ENCODE peak calls at places on chromosome 22, in ten cellular contexts. Z, F, P, R, M, X, Y, L, T and U are unnamed samples.

GRCh38 chr22:19876941-19877625 is 22.4 kb upstream of the GNB1L start:
- DNase-seq in Z (no peak), F (no peak), P (no peak), R (no peak), M (no peak), X (no peak), Y (no peak), L (no peak), T (no peak), U (no peak)

GRCh38 chr22:46052801-46053562 is 76.0 kb upstream of the WNT7B start:
- DNase-seq in Z (no peak), F (no peak), P (no peak), R (no peak), M (peak), X (no peak), Y (peak), L (peak), T (no peak), U (peak)

GRCh38 chr22:44801476-44801875 is 49.1 kb downstream of the ARHGAP8 start:
- DNase-seq in Z (no peak), F (no peak), P (no peak), R (no peak), M (no peak), X (no peak), Y (no peak), L (no peak), T (no peak), U (no peak)

GRCh38 chr22:47161631-47162030 is 399.2 kb downstream of the TBC1D22A start:
- DNase-seq in Z (no peak), F (no peak), P (no peak), R (no peak), M (peak), X (no peak), Y (no peak), L (no peak), T (no peak), U (no peak)

GRCh38 chr22:45582236-45582954 is 79.7 kb downstream of the FBLN1 start:
- DNase-seq in Z (no peak), F (no peak), P (no peak), R (no peak), M (no peak), X (no peak), Y (no peak), L (no peak), T (no peak), U (no peak)

GRCh38 chr22:28034760-28035401 is 115.8 kb upstream of the PITPNB start:
- DNase-seq in Z (peak), F (peak), P (no peak), R (no peak), M (peak), X (no peak), Y (no peak), L (no peak), T (peak), U (peak)

GRCh38 chr22:37213218-37213855 is 1.1 kb upstream of the SSTR3 start:
- DNase-seq in Z (no peak), F (no peak), P (no peak), R (no peak), M (no peak), X (no peak), Y (no peak), L (no peak), T (no peak), U (no peak)

GRCh38 chr22:41557401-41558240 is 3.2 kb upstream of the CSDC2 start:
- DNase-seq in Z (peak), F (peak), P (peak), R (peak), M (peak), X (no peak), Y (peak), L (no peak), T (no peak), U (peak)

GRCh38 chr22:20463324-20464095 is 25.9 kb upstream of the SCARF2 start:
- DNase-seq in Z (no peak), F (peak), P (no peak), R (no peak), M (peak), X (no peak), Y (no peak), L (no peak), T (no peak), U (no peak)

GRCh38 chr22:41998361-41999261 is at the start of gene WBP2NL:
- DNase-seq in Z (peak), F (no peak), P (peak), R (no peak), M (no peak), X (peak), Y (peak), L (peak), T (no peak), U (peak)

GRCh38 chr22:19527861-19528417 is 3.7 kb upstream of the CLDN5 start:
- DNase-seq in Z (no peak), F (no peak), P (peak), R (no peak), M (peak), X (peak), Y (no peak), L (no peak), T (no peak), U (peak)

GRCh38 chr22:37267128-37267587 is 15.2 kb upstream of the CYTH4 start:
- DNase-seq in Z (no peak), F (no peak), P (peak), R (peak), M (no peak), X (peak), Y (peak), L (peak), T (peak), U (peak)

GRCh38 chr22:30038219-30038618 is 42.0 kb upstream of the HORMAD2 start:
- DNase-seq in Z (peak), F (no peak), P (peak), R (no peak), M (peak), X (no peak), Y (no peak), L (no peak), T (no peak), U (no peak)

GRCh38 chr22:23569716-23570115 is 10.4 kb downstream of the IGLL1 start:
- DNase-seq in Z (no peak), F (no peak), P (no peak), R (no peak), M (no peak), X (no peak), Y (no peak), L (no peak), T (no peak), U (no peak)

GRCh38 chr22:17098379-17098819 is 13.6 kb downstream of the IL17RA start:
- DNase-seq in Z (no peak), F (no peak), P (no peak), R (no peak), M (no peak), X (no peak), Y (no peak), L (no peak), T (no peak), U (peak)

GRCh38 chr22:48676266-48677167 is 1151.2 kb downstream of the BRD1 start:
- DNase-seq in Z (no peak), F (no peak), P (no peak), R (no peak), M (no peak), X (no peak), Y (no peak), L (no peak), T (no peak), U (no peak)

GRCh38 chr22:37843746-37844089 is 416 bp downstream of the ANKRD54 start:
- DNase-seq in Z (peak), F (no peak), P (peak), R (no peak), M (no peak), X (peak), Y (peak), L (peak), T (no peak), U (no peak)

GRCh38 chr22:40855960-40856512 is 403 bp downstream of the ST13 start:
- DNase-seq in Z (peak), F (no peak), P (peak), R (peak), M (peak), X (peak), Y (peak), L (peak), T (peak), U (no peak)

GRCh38 chr22:34850010-34850409 is 215.9 kb upstream of the ISX start:
- DNase-seq in Z (no peak), F (no peak), P (no peak), R (no peak), M (no peak), X (no peak), Y (no peak), L (no peak), T (no peak), U (peak)

GRCh38 chr22:37832022-37832857 is 9.1 kb downstream of the GALR3 start:
- DNase-seq in Z (no peak), F (no peak), P (no peak), R (no peak), M (no peak), X (no peak), Y (no peak), L (no peak), T (no peak), U (no peak)

GRCh38 chr22:19285831-19286230 is 5.7 kb downstream of the CLTCL1 start:
- DNase-seq in Z (no peak), F (no peak), P (no peak), R (no peak), M (no peak), X (no peak), Y (no peak), L (no peak), T (no peak), U (no peak)